ENCODE peak calls at places on chromosomes 7 and 10, in eight cellular contexts. N is brain microvascular endothelial cell; F is foreskin fibroblast; V is NB4; E is coronary artery; G is PC-3; X is CD4-positive, alpha-beta T cell; O is WERI-Rb-1. Z is an unnamed sample.

GRCh38 chr10:99430116-99430450 is 341 bp downstream of the GOT1 start:
- DNase-seq in F (no peak), O (no peak), V (no peak), N (no peak), X (no peak), E (no peak), G (no peak), Z (no peak)

GRCh38 chr10:829241-829640 is 102.3 kb downstream of the LARP4B start:
- DNase-seq in E (no peak), G (no peak), O (no peak), F (no peak), V (no peak), N (no peak), X (no peak), Z (no peak)

GRCh38 chr7:38658916-38659315 is 27.7 kb upstream of the AMPH start:
- DNase-seq in F (no peak), V (peak; percentile 38), O (no peak), E (no peak), G (peak; percentile 7), N (no peak), X (no peak), Z (no peak)

GRCh38 chr10:118663176-118663575 is 67.7 kb upstream of the PRLHR start:
- DNase-seq in O (no peak), X (no peak), G (no peak), F (no peak), E (no peak), V (no peak), N (no peak), Z (no peak)

GRCh38 chr10:117374506-117375359 is 507 bp downstream of the PDZD8 start:
- DNase-seq in G (peak; percentile 19), E (peak; percentile 78), N (no peak), F (peak; percentile 35), V (peak; percentile 77), O (peak; percentile 30), X (peak; percentile 9), Z (peak; percentile 1)

GRCh38 chr10:24363070-24363469 is 154.1 kb downstream of the KIAA1217 start:
- DNase-seq in V (peak; percentile 15), X (no peak), N (no peak), G (no peak), E (no peak), F (no peak), O (no peak), Z (no peak)

GRCh38 chr7:42689626-42690025 is 222.2 kb downstream of the C7orf25 start:
- DNase-seq in O (no peak), V (no peak), X (no peak), N (no peak), F (no peak), E (no peak), G (peak; percentile 19), Z (no peak)

GRCh38 chr7:72444023-72444776 is 32.1 kb upstream of the CALN1 start:
- DNase-seq in X (no peak), N (no peak), V (peak; percentile 46), E (no peak), O (no peak), G (no peak), F (no peak), Z (no peak)

GRCh38 chr10:69879628-69880257 is 78.0 kb downstream of the COL13A1 start:
- DNase-seq in F (no peak), X (no peak), N (no peak), E (no peak), G (no peak), V (no peak), O (no peak), Z (no peak)

GRCh38 chr7:100406767-100407166 is 21.7 kb downstream of the ZCWPW1 start:
- DNase-seq in E (no peak), F (peak; percentile 44), V (no peak), N (peak; percentile 31), O (no peak), X (no peak), G (peak; percentile 51), Z (peak; percentile 52)

GRCh38 chr10:10891437-10891836 is 126.2 kb upstream of the CELF2 start:
- DNase-seq in O (no peak), N (peak; percentile 65), G (no peak), V (no peak), E (no peak), F (peak; percentile 89), X (no peak), Z (peak; percentile 17)

GRCh38 chr10:59808896-59809643 is 55.8 kb upstream of the MRLN start:
- DNase-seq in F (peak; percentile 59), E (no peak), V (peak; percentile 75), N (peak; percentile 72), O (peak; percentile 87), G (peak; percentile 93), X (peak; percentile 19), Z (peak; percentile 57)

GRCh38 chr10:88754272-88754671 is 5.5 kb upstream of the LIPN start:
- DNase-seq in X (no peak), O (no peak), V (no peak), G (peak; percentile 12), N (peak; percentile 53), F (peak; percentile 83), E (no peak), Z (peak; percentile 60)

GRCh38 chr10:100131571-100131970 is 49.9 kb upstream of the CPN1 start:
- DNase-seq in N (no peak), O (no peak), V (no peak), F (no peak), X (no peak), G (no peak), E (no peak), Z (no peak)

GRCh38 chr10:124962421-124962820 is 20.5 kb downstream of the ZRANB1 start:
- DNase-seq in V (no peak), X (no peak), O (no peak), N (peak; percentile 62), G (peak; percentile 6), E (no peak), F (no peak), Z (no peak)

GRCh38 chr7:153091477-153091876 is 331.9 kb downstream of the ACTR3B start:
- DNase-seq in N (no peak), G (no peak), E (no peak), O (no peak), V (no peak), F (no peak), X (no peak), Z (no peak)

GRCh38 chr7:1193593-1194424 is 33.8 kb upstream of the ZFAND2A start:
- DNase-seq in G (peak; percentile 77), E (no peak), X (no peak), O (peak; percentile 73), N (no peak), V (peak; percentile 81), F (peak; percentile 87), Z (peak; percentile 45)

GRCh38 chr7:1189986-1190772 is 30.2 kb upstream of the ZFAND2A start:
- DNase-seq in F (no peak), O (no peak), N (no peak), G (no peak), V (no peak), E (no peak), X (no peak), Z (no peak)

GRCh38 chr7:1188720-1189294 is 28.8 kb upstream of the ZFAND2A start:
- DNase-seq in G (no peak), V (no peak), X (no peak), E (no peak), N (no peak), O (no peak), F (no peak), Z (no peak)

GRCh38 chr7:1196950-1197349 is 35.7 kb upstream of the UNCX start:
- DNase-seq in N (no peak), X (no peak), O (no peak), F (no peak), G (no peak), E (no peak), V (no peak), Z (no peak)

GRCh38 chr7:1192171-1192676 is 32.2 kb upstream of the ZFAND2A start:
- DNase-seq in V (peak; percentile 99), X (no peak), F (peak; percentile 83), G (peak; percentile 76), N (peak; percentile 71), E (no peak), O (no peak), Z (peak; percentile 70)
- TF ChIP-seq CTCF in V (no peak), X (no peak), F (no peak), G (peak; percentile 47), N (no peak), E (no peak), O (no peak), Z (peak; percentile 47)

DNA sequence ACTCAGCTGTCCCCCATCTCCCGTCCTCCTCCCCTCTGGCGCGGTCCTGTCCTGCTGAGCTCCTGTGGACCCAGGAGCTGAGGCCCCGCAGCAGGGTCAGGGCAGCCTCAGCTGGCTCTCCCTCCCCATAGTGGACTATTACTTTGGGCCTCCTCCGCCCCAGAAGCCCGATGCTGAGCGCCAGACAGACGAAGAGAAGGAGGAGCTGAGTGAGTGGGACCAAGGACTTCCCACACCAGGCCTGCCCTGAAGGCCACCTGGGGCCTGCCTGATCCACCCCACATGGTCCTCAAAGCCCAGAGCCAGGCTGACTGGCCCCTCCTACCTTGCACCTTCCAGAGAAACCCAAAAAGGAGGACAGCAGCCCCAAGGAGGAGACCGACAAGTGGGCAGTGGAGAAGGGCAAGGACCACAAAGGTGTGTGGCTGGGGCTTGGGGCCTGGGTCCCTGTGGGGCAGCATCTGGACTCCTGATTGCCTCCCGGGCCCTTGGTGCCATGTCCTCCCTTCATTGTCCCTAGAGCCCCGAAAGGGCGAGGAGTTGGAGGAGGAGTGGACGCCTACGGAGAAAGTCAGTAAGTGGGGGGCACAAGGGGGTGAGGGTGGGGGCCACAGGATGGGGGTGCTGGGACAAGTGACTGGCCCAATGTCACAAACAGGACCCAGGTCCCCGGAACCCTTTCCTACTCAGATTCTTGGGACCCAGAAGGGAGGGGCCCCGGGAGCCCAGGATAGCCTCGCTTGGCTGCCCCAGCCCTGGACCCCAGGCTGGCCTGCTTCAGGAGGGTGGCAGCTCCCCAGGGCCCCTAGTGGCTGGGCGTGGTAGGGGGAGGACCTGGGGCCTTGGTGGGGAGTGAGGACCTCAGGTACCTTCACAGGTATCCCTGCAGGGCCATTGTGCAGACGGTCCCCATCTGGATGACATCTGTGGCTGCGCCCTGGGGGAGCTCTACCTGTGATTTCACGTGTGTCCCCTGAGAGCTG is 4.9 kb downstream of the AEBP1 start:
- DNase-seq in F (no peak), V (no peak), G (no peak), X (no peak), N (no peak), O (no peak), E (no peak), Z (no peak)
- TF ChIP-seq CTCF in F (no peak), V (peak; percentile 39), G (no peak), X (no peak), N (no peak), O (peak; percentile 27), E (no peak), Z (peak; percentile 43)

DNA sequence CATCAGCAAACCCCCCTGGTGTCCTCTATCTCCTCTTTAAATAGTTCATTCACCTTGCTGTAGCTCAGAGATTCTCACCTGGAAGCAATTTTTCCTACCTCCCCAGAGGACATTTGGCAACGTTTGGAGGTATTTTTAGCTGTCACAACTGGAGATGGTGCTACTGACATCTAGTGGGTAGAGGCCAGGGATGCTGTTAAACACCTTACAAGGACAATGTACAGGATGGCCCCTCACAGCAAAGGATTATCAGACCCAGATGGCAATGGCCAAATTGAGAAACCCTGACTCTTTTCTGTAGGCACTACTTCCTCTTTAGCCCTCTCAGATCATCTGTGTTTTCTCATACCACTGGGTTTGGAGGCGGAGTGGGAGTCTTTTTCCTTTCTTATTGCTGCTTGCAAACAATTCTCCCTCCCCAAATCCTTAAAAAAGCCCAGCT is 13.2 kb upstream of the TRA2A start:
- DNase-seq in O (peak; percentile 36), F (peak; percentile 59), E (no peak), N (peak; percentile 35), G (peak; percentile 74), X (no peak), V (peak; percentile 83), Z (peak; percentile 24)
- TF ChIP-seq CTCF in O (peak; percentile 54), F (peak; percentile 29), E (no peak), N (peak; percentile 57), G (peak; percentile 73), X (peak; percentile 36), V (peak; percentile 26), Z (peak; percentile 70)

GRCh38 chr7:22855049-22855392 is 32.4 kb upstream of the TOMM7 start:
- DNase-seq in G (no peak), N (no peak), V (no peak), F (no peak), O (no peak), X (no peak), E (no peak), Z (no peak)
- TF ChIP-seq CTCF in G (no peak), N (no peak), V (no peak), F (no peak), O (no peak), X (no peak), E (no peak), Z (no peak)